ENCODE peak calls at places on chromosomes 16 and 17, in ten cellular contexts. L is endothelial cell of umbilical vein, V is testis, J is heart left ventricle, W is AG04450, P is PC-9, Y is stomach, R is psoas muscle, H is GM23338, D is pancreas. Q is an unnamed sample. For H3K27me3, the result is how much of the 10 kb centered on the place peaks cover.

GRCh38 chr17:7717756-7718350 is 309 bp downstream of the DNAH2 start:
- DNase-seq in D (no peak), W (no peak), L (no peak), P (no peak), J (no peak), H (peak), R (no peak), Y (no peak), V (no peak), Q (peak)

GRCh38 chr16:56262148-56262878 is 71.0 kb downstream of the GNAO1 start:
- DNase-seq in L (no peak), D (no peak), H (no peak), P (peak), R (no peak), J (no peak), W (no peak), V (no peak), Y (no peak), Q (no peak)

GRCh38 chr17:57350266-57350665 is 93.9 kb downstream of the MSI2 start:
- DNase-seq in J (no peak), Y (no peak), D (no peak), R (no peak), L (no peak), V (peak), P (no peak), W (no peak), H (no peak), Q (no peak)

GRCh38 chr16:4514606-4515005 is 24.0 kb downstream of the CDIP1 start:
- DNase-seq in H (no peak), P (no peak), D (no peak), Y (no peak), R (no peak), V (no peak), L (no peak), W (no peak), J (no peak), Q (no peak)

GRCh38 chr17:4186244-4186920 is 43.4 kb downstream of the CYB5D2 start:
- DNase-seq in V (peak), D (no peak), L (no peak), P (no peak), W (no peak), R (no peak), Y (no peak), J (no peak), H (no peak), Q (no peak)

GRCh38 chr17:47095268-47095667 is 93.8 kb downstream of the CDC27 start:
- DNase-seq in V (no peak), Y (no peak), H (no peak), P (no peak), J (no peak), W (no peak), R (no peak), D (no peak), L (no peak), Q (no peak)

GRCh38 chr17:20706752-20707372 is 127.3 kb downstream of the CDRT15L2 start:
- DNase-seq in W (no peak), D (no peak), V (no peak), P (no peak), R (no peak), L (no peak), H (no peak), Y (no peak), J (no peak), Q (no peak)

GRCh38 chr17:74776044-74776962 is at the start of gene NAT9:
- DNase-seq in R (peak), P (peak), Y (peak), L (peak), J (peak), D (peak), V (peak), H (peak), W (peak), Q (peak)

GRCh38 chr16:53081032-53081424 is 26.2 kb downstream of the CHD9 start:
- DNase-seq in P (no peak), L (no peak), W (no peak), Y (no peak), R (no peak), V (no peak), H (no peak), J (no peak), D (no peak), Q (no peak)

GRCh38 chr17:62671553-62671952 is 44.1 kb downstream of the MRC2 start:
- DNase-seq in D (peak), W (no peak), V (peak), J (peak), H (no peak), P (no peak), Y (peak), L (no peak), R (peak), Q (no peak)

GRCh38 chr16:11331967-11332366 is 13.3 kb upstream of the RMI2 start:
- DNase-seq in Y (no peak), L (no peak), P (no peak), W (no peak), H (no peak), J (peak), V (no peak), R (no peak), D (no peak), Q (no peak)

GRCh38 chr16:59527206-59527997 is 793.3 kb upstream of the GOT2 start:
- DNase-seq in W (peak), P (peak), H (no peak), D (no peak), L (no peak), V (no peak), R (no peak), Y (no peak), J (no peak), Q (no peak)

GRCh38 chr17:62592305-62593099 is 35.0 kb upstream of the MRC2 start:
- DNase-seq in Y (no peak), L (peak), R (no peak), H (no peak), W (no peak), D (no peak), J (no peak), V (no peak), P (peak), Q (no peak)

GRCh38 chr16:24771132-24771778 is 41.8 kb downstream of the TNRC6A start:
- DNase-seq in J (no peak), L (no peak), H (no peak), P (no peak), W (peak), Y (no peak), D (no peak), V (no peak), R (no peak), Q (no peak)

GRCh38 chr16:30533748-30534367 is 800 bp downstream of the ZNF747 start:
- DNase-seq in P (no peak), V (no peak), R (no peak), D (no peak), J (peak), W (no peak), L (no peak), Y (no peak), H (no peak), Q (no peak)

GRCh38 chr16:5215911-5216310 is 118.3 kb upstream of the EEF2KMT start:
- DNase-seq in D (no peak), V (peak), P (no peak), J (no peak), H (no peak), W (no peak), R (no peak), Y (no peak), L (no peak), Q (no peak)

GRCh38 chr17:32520737-32521399 is 34.1 kb downstream of the CDK5R1 start:
- DNase-seq in D (no peak), V (no peak), J (no peak), W (no peak), H (peak), P (no peak), L (no peak), R (no peak), Y (no peak), Q (no peak)

GRCh38 chr16:57609541-57610401 is 18.7 kb upstream of the ADGRG1 start:
- DNase-seq in P (no peak), D (peak), Y (peak), W (no peak), J (no peak), L (peak), H (no peak), R (no peak), V (peak), Q (no peak)

GRCh38 chr17:18318771-18319450 is 3.8 kb downstream of the SMCR8 start:
- DNase-seq in H (no peak), R (no peak), W (no peak), V (no peak), P (no peak), L (no peak), Y (no peak), J (no peak), D (no peak), Q (no peak)

GRCh38 chr16:56294014-56294413 is 102.7 kb downstream of the GNAO1 start:
- DNase-seq in P (no peak), L (no peak), R (no peak), D (no peak), V (no peak), J (no peak), Y (no peak), W (no peak), H (no peak), Q (no peak)

GRCh38 chr16:79328327-79329162 is 272.0 kb downstream of the MAF start:
- DNase-seq in P (no peak), R (no peak), V (no peak), L (no peak), J (no peak), W (no peak), H (peak), D (no peak), Y (no peak), Q (no peak)

GRCh38 chr17:63399316-63399715 is 46.8 kb downstream of the CYB561 start:
- DNase-seq in J (no peak), R (no peak), Y (no peak), V (no peak), L (peak), D (no peak), H (no peak), W (no peak), P (no peak), Q (no peak)

GRCh38 chr17:31882571-31882970 is 18.9 kb downstream of the UTP6 start:
- DNase-seq in P (no peak), D (no peak), W (no peak), V (no peak), R (no peak), J (no peak), L (no peak), H (no peak), Y (no peak), Q (no peak)

GRCh38 chr16:86452451-86452850 is 57.9 kb upstream of the FOXF1 start:
- DNase-seq in H (no peak), D (no peak), V (no peak), R (no peak), P (no peak), Y (no peak), L (no peak), W (no peak), J (no peak), Q (no peak)

GRCh38 chr16:17377360-17378324 is 93.1 kb downstream of the XYLT1 start:
- DNase-seq in P (no peak), H (no peak), L (no peak), J (no peak), W (no peak), R (no peak), V (no peak), Y (no peak), D (no peak), Q (no peak)

GRCh38 chr16:69855587-69855986 is 93.5 kb downstream of the WWP2 start:
- DNase-seq in D (no peak), P (no peak), J (no peak), W (no peak), Y (no peak), R (no peak), L (peak), H (no peak), V (no peak), Q (no peak)

GRCh38 chr16:8660841-8661301 is 13.5 kb upstream of the ABAT start:
- DNase-seq in V (peak), W (peak), Y (peak), P (peak), H (peak), L (peak), J (no peak), R (peak), D (peak), Q (peak)

GRCh38 chr16:66988197-66988788 is at the start of gene CES4A:
- DNase-seq in J (no peak), Y (no peak), V (no peak), D (no peak), W (peak), R (no peak), L (no peak), H (no peak), P (no peak), Q (no peak)

GRCh38 chr16:74999208-74999682 is 421 bp downstream of the ZNRF1 start:
- DNase-seq in L (no peak), H (peak), J (peak), W (no peak), P (no peak), Y (no peak), R (peak), D (peak), V (peak), Q (no peak)

GRCh38 chr17:36901506-36901905 is 35.8 kb upstream of the LHX1 start:
- DNase-seq in H (peak), V (no peak), Y (no peak), L (no peak), R (no peak), J (no peak), W (no peak), D (no peak), P (no peak), Q (no peak)

GRCh38 chr16:8561496-8561895 is 28.8 kb downstream of the TMEM114 start:
- DNase-seq in D (no peak), H (no peak), W (no peak), Y (no peak), R (no peak), V (no peak), J (no peak), P (no peak), L (no peak), Q (no peak)

GRCh38 chr16:85252461-85252860 is 140.2 kb upstream of the CIBAR2 start:
- DNase-seq in W (no peak), J (peak), V (no peak), L (no peak), R (no peak), H (no peak), D (no peak), Y (no peak), P (no peak), Q (no peak)

GRCh38 chr16:72621651-72622050 is 426.3 kb downstream of the ZFHX3 start:
- DNase-seq in D (no peak), Y (no peak), H (no peak), J (no peak), R (no peak), P (no peak), L (no peak), V (no peak), W (peak), Q (no peak)

GRCh38 chr17:80786470-80786869 is 205.2 kb upstream of the CHMP6 start:
- DNase-seq in W (no peak), V (no peak), L (no peak), H (no peak), R (peak), J (no peak), D (peak), P (no peak), Y (no peak), Q (no peak)

GRCh38 chr17:71553381-71553780 is 567.4 kb upstream of the SOX9 start:
- DNase-seq in H (no peak), J (no peak), V (no peak), D (no peak), P (no peak), Y (no peak), L (no peak), R (no peak), W (no peak), Q (no peak)

GRCh38 chr16:80263181-80263823 is 277.5 kb upstream of the DYNLRB2 start:
- DNase-seq in H (no peak), Y (no peak), P (no peak), V (no peak), R (no peak), L (no peak), J (no peak), D (no peak), W (no peak), Q (no peak)

GRCh38 chr16:19757762-19758595 is 39.9 kb downstream of the IQCK start:
- DNase-seq in P (no peak), Y (no peak), J (no peak), D (no peak), V (no peak), R (no peak), L (no peak), W (no peak), H (no peak), Q (no peak)

GRCh38 chr16:17777461-17777863 is 306.7 kb upstream of the XYLT1 start:
- DNase-seq in L (no peak), J (no peak), P (no peak), R (no peak), Y (no peak), D (no peak), W (no peak), V (no peak), H (no peak), Q (no peak)

GRCh38 chr17:50176559-50177471 is 11.0 kb downstream of the SGCA start:
- DNase-seq in P (no peak), H (no peak), V (no peak), R (peak), L (no peak), W (no peak), J (peak), Y (no peak), D (no peak), Q (no peak)

GRCh38 chr17:6671431-6671830 is 19.9 kb downstream of the C17orf100 start:
- DNase-seq in Y (no peak), R (no peak), P (no peak), V (no peak), L (no peak), D (no peak), J (no peak), H (no peak), W (no peak), Q (no peak)
- H3K27me3 ChIP-seq in Y (under half), R (under half), P (under half), V (under half), L (under half), D (under half), J (under half), H (under half), W (under half), Q (under half)

DNA sequence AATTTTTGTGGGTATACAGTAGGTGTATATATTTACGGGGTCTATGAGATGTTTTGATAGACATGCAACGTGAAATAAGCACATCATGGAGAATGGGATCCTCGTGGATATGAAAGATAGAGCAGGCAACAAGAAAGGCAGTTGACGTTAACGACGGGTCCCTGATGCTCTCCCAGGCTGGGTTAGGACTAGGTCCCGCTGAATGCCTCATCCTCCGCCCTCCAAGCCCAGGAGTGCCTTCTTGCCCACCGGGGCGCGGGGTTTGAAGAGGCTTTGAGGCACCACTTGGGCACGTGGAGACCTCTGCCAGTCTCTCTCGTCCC is 9.5 kb upstream of the ZFP90 start:
- DNase-seq in Y (no peak), R (no peak), W (no peak), D (no peak), V (no peak), P (no peak), J (no peak), L (no peak), H (no peak), Q (no peak)
- H3K27ac ChIP-seq in Y (no peak), R (no peak), W (no peak), D (peak), V (no peak), P (no peak), J (no peak), L (no peak), H (no peak), Q (peak)

DNA sequence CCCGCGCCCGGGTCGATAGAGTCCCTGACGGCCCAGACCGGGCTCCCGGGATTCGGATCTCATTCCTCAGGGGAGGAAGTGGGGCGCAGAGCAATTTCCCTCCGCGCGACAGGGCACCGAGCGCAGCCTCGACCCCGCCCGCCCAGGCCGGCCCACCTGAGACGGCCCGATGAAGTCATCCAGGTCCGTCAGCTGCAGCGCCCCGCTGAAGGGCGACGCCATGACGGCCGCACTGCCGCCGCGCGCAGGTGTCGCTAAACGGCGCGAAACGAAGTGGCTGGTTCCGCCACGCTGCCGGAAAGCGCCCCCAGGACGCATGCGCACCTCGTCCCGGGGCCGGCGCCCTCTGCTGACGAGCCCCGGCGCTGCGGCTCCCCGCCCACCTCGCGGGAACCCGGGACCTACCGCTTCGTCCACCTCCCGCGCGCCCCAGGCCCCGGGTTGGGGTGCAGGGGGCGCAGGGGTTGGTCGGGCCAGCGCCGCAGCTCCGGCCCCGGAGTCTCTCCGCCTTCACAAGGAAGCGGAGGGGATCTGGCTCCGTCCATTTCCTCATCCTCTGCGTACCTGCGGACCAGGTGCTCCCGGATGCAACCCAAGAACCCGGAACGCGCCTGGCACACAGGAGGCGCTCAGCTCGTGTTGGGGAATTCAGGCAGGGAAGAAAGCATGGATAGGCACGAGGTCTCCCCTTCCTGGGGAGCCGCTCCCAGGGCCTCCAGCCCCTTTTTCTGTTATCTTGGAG is at the start of gene CIAO3:
- DNase-seq in V (peak), Y (peak), R (peak), H (peak), L (peak), J (peak), W (peak), D (peak), P (peak), Q (peak)
- TF ChIP-seq CTCF in V (peak), Y (peak), R (peak), H (peak), L (peak), J (peak), W (peak), D (peak), P (peak), Q (peak)

GRCh38 chr17:82055023-82055964 is 3.6 kb downstream of the GPS1 start:
- DNase-seq in P (no peak), R (peak), H (no peak), W (no peak), L (no peak), J (peak), D (no peak), V (no peak), Y (no peak), Q (no peak)
- H3K27me3 ChIP-seq in P (under half), R (under half), H (under half), W (under half), L (under half), J (under half), D (under half), V (under half), Y (under half), Q (under half)

GRCh38 chr16:27775254-27775653 is 225.3 kb downstream of the KATNIP start:
- DNase-seq in R (no peak), J (no peak), W (no peak), D (peak), V (no peak), Y (no peak), L (no peak), P (no peak), H (no peak), Q (no peak)
- H3K27ac ChIP-seq in R (no peak), J (no peak), W (no peak), D (no peak), V (no peak), Y (no peak), L (no peak), P (no peak), H (no peak), Q (peak)